ENCODE peak calls at places on chromosomes 11 and 22, in six cellular contexts. E is GM23248, L is tibial artery, M is testis, O is heart right ventricle, Q is GM12865. H is an unnamed sample.

GRCh38 chr11:121478226-121478894 is 25.6 kb upstream of the SORL1-AS1 start:
- DNase-seq in E (no peak), L (no peak), M (no peak), O (no peak), Q (no peak), H (no peak)

GRCh38 chr22:46777609-46777970 is 15.1 kb downstream of the TBC1D22A start:
- DNase-seq in E (no peak), L (peak), M (no peak), O (no peak), Q (peak), H (no peak)

GRCh38 chr11:17197431-17197898 is 10.3 kb downstream of the PIK3C2A start:
- DNase-seq in E (peak), L (no peak), M (no peak), O (no peak), Q (no peak), H (no peak)

GRCh38 chr11:57087966-57088365 is 93.8 kb upstream of the LRRC55 start:
- DNase-seq in E (no peak), L (no peak), M (no peak), O (no peak), Q (no peak), H (no peak)

GRCh38 chr22:22045576-22046335 is 63.2 kb upstream of the TOP3B start:
- DNase-seq in E (no peak), L (no peak), M (no peak), O (no peak), Q (no peak), H (no peak)

GRCh38 chr22:43893266-43893665 is 1.5 kb upstream of the PNPLA5 start:
- DNase-seq in E (no peak), L (no peak), M (no peak), O (no peak), Q (no peak), H (no peak)

GRCh38 chr11:60241786-60242185 is 1.2 kb downstream of the MS4A4E start:
- DNase-seq in E (no peak), L (no peak), M (no peak), O (no peak), Q (no peak), H (no peak)

GRCh38 chr11:96293583-96293982 is 49.4 kb downstream of the MAML2 start:
- DNase-seq in E (peak), L (no peak), M (no peak), O (no peak), Q (peak), H (no peak)

GRCh38 chr22:45320326-45320976 is 10.7 kb downstream of the FAM118A start:
- DNase-seq in E (peak), L (peak), M (no peak), O (no peak), Q (no peak), H (no peak)

GRCh38 chr22:20438066-20438677 is 547 bp upstream of the SCARF2 start:
- DNase-seq in E (peak), L (no peak), M (no peak), O (no peak), Q (no peak), H (no peak)

GRCh38 chr22:28172948-28173360 is 253.9 kb upstream of the PITPNB start:
- DNase-seq in E (peak), L (no peak), M (no peak), O (no peak), Q (no peak), H (peak)

GRCh38 chr11:76380161-76380976 is 563 bp downstream of the THAP12 start:
- DNase-seq in E (peak), L (peak), M (peak), O (peak), Q (peak), H (peak)

GRCh38 chr11:86726118-86726748 is 53.8 kb upstream of the ME3 start:
- DNase-seq in E (peak), L (no peak), M (no peak), O (no peak), Q (no peak), H (no peak)

GRCh38 chr11:16011396-16011795 is 344.9 kb downstream of the SOX6 start:
- DNase-seq in E (no peak), L (no peak), M (no peak), O (no peak), Q (no peak), H (no peak)

GRCh38 chr11:75263944-75264349 is 23.4 kb downstream of the TPBGL start:
- DNase-seq in E (no peak), L (no peak), M (no peak), O (no peak), Q (no peak), H (no peak)

GRCh38 chr11:69472766-69473519 is 8.5 kb upstream of the LINC01488 start:
- DNase-seq in E (no peak), L (no peak), M (no peak), O (no peak), Q (no peak), H (no peak)

GRCh38 chr11:33457948-33458347 is 200.8 kb downstream of the HIPK3 start:
- DNase-seq in E (no peak), L (no peak), M (no peak), O (no peak), Q (no peak), H (no peak)

GRCh38 chr11:72707032-72707431 is 32.8 kb upstream of the PDE2A start:
- DNase-seq in E (no peak), L (no peak), M (no peak), O (no peak), Q (no peak), H (no peak)
- H3K4me3 ChIP-seq in E (no peak), L (no peak), M (no peak), O (no peak), Q (no peak), H (no peak)

GRCh38 chr11:124068711-124069110 is 27.6 kb upstream of the OR10G7 start:
- DNase-seq in E (no peak), L (no peak), M (no peak), O (no peak), Q (no peak), H (no peak)

GRCh38 chr11:124070906-124071621 is 29.9 kb upstream of the OR10G7 start:
- DNase-seq in E (peak), L (peak), M (peak), O (peak), Q (peak), H (peak)

GRCh38 chr11:124071622-124071948 is 30.5 kb upstream of the OR10G7 start:
- DNase-seq in E (no peak), L (no peak), M (no peak), O (no peak), Q (no peak), H (no peak)

GRCh38 chr11:124072147-124072546 is 31.0 kb upstream of the OR10G7 start:
- DNase-seq in E (no peak), L (no peak), M (no peak), O (no peak), Q (no peak), H (no peak)

DNA sequence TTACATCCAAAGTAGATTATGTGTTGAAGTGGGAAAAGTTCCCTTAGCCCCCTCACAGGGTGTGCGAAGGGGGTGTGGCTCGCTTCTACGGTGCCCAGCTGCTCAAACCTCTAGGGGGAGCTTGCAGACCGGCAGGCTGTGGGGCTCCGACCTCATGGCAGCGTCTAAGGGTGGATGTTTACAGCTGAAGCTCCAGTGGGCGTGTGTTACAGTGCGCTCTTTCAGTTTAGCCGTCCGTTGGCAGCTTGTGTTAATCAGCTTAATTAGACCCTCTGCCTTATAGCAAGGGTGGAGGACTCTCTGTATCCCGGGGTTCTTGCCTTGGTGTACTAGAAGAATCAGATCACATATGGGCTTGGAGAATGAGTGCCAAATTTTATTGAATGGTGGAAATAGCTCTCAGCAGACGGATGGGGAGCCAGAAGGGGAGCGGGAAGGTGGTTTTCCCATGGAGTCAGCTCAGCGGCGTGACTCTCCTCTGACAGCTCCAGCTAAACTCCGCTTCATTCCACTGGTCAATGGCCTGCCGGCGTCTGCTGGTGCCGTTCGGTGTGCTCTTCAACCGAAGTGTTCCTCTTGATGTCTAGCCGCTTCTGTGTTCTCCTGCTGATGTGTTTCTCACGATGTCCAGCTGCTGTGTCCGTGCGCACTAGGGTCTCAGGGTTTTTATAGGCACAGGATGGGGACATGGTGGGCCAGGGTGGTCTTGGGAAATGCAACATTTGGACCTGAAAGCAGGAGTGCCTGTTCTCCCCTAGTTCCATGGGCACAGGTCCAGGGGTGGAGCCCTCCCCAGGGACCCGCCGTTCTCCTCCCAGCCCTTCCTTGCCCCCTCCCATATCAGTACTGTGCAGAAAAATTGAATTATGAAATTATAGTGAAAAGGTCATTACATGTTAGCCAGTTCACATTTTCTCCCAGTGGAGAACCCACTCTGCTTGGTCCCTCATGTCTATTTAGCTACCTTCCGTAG is 28.6 kb upstream of the OR10G7 start:
- DNase-seq in E (peak), L (no peak), M (peak), O (no peak), Q (peak), H (peak)
- H3K4me3 ChIP-seq in E (peak), L (no peak), M (no peak), O (peak), Q (no peak), H (peak)

GRCh38 chr11:126140932-126141291 is 70.5 kb downstream of the RPUSD4 start:
- DNase-seq in E (peak), L (peak), M (peak), O (peak), Q (no peak), H (no peak)
- H3K4me3 ChIP-seq in E (no peak), L (no peak), M (no peak), O (no peak), Q (no peak), H (no peak)

GRCh38 chr22:41448189-41448808 is 1.7 kb upstream of the TOB2 start:
- DNase-seq in E (peak), L (peak), M (peak), O (peak), Q (peak), H (peak)
- H3K4me3 ChIP-seq in E (peak), L (peak), M (peak), O (peak), Q (peak), H (peak)

DNA sequence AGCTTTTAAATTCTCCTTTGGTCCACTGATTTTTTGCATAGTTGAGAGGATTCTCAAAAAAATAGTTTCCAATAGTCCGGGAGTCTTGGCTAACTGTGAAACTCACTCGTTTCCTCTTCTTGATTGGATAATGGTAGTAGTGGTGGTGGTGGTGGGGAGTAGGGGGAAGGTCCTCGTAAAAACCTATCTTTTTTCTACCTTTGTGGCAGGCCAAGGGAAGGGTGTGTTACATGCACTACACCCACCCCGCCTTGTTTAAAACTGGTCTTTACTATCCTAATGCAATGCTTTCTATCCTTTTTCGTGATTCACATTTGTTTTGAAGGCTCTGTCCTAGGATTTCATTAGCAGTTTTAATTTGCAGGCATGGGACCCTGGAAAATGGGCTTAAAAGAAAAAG is 4.8 kb downstream of the TEAD1 start:
- DNase-seq in E (no peak), L (no peak), M (no peak), O (no peak), Q (no peak), H (no peak)
- H3K4me3 ChIP-seq in E (peak), L (no peak), M (no peak), O (no peak), Q (no peak), H (no peak)